ENCODE peak calls at places on chromosome 18, in six cellular contexts. One of them, this sample, is unnamed.

GRCh38 chr18:56431551-56431950 is 206.8 kb downstream of the TXNL1 start:
- DNase-seq in epithelial cell of proximal tubule: peak; percentile 35
- DNase-seq in activated T-helper 2 cell treated with anti-CD3 and anti-CD28 coated beads, Interferon-gamma antibody, Interleukin-2, Interleukin-4, amounts not matched to agents 10 μg/mL and 5 μg/mL and 100 μg/mL, durations not matched to agents 14 hours and 24 hours and 36 hours: no peak
- DNase-seq in T-cell: no peak
- DNase-seq in hepatic stellate cell: no peak
- DNase-seq in retinal pigment epithelial cell: peak; percentile 9
- DNase-seq in this sample: no peak

GRCh38 chr18:48674198-48674721 is 135.4 kb downstream of the CTIF start:
- DNase-seq in epithelial cell of proximal tubule: no peak
- DNase-seq in activated T-helper 2 cell treated with anti-CD3 and anti-CD28 coated beads, Interferon-gamma antibody, Interleukin-2, Interleukin-4, amounts not matched to agents 10 μg/mL and 5 μg/mL and 100 μg/mL, durations not matched to agents 14 hours and 24 hours and 36 hours: no peak
- DNase-seq in T-cell: no peak
- DNase-seq in hepatic stellate cell: no peak
- DNase-seq in retinal pigment epithelial cell: no peak
- DNase-seq in this sample: peak; percentile 22

GRCh38 chr18:9475643-9476580 is 599 bp downstream of the RALBP1 start:
- DNase-seq in epithelial cell of proximal tubule: peak; percentile 25
- DNase-seq in activated T-helper 2 cell treated with anti-CD3 and anti-CD28 coated beads, Interferon-gamma antibody, Interleukin-2, Interleukin-4, amounts not matched to agents 10 μg/mL and 5 μg/mL and 100 μg/mL, durations not matched to agents 14 hours and 24 hours and 36 hours: no peak
- DNase-seq in T-cell: peak; percentile 39
- DNase-seq in hepatic stellate cell: peak; percentile 21
- DNase-seq in retinal pigment epithelial cell: no peak
- DNase-seq in this sample: no peak

GRCh38 chr18:76491801-76492668 is 3.0 kb downstream of the ZNF516 start:
- DNase-seq in epithelial cell of proximal tubule: no peak
- DNase-seq in activated T-helper 2 cell treated with anti-CD3 and anti-CD28 coated beads, Interferon-gamma antibody, Interleukin-2, Interleukin-4, amounts not matched to agents 10 μg/mL and 5 μg/mL and 100 μg/mL, durations not matched to agents 14 hours and 24 hours and 36 hours: peak; percentile 18
- DNase-seq in T-cell: no peak
- DNase-seq in hepatic stellate cell: peak; percentile 49
- DNase-seq in retinal pigment epithelial cell: no peak
- DNase-seq in this sample: no peak

GRCh38 chr18:64082054-64082453 is 66.8 kb downstream of the LINC00305 start:
- DNase-seq in epithelial cell of proximal tubule: no peak
- DNase-seq in activated T-helper 2 cell treated with anti-CD3 and anti-CD28 coated beads, Interferon-gamma antibody, Interleukin-2, Interleukin-4, amounts not matched to agents 10 μg/mL and 5 μg/mL and 100 μg/mL, durations not matched to agents 14 hours and 24 hours and 36 hours: no peak
- DNase-seq in T-cell: no peak
- DNase-seq in hepatic stellate cell: no peak
- DNase-seq in retinal pigment epithelial cell: no peak
- DNase-seq in this sample: no peak

GRCh38 chr18:36436387-36436786 is 138.9 kb downstream of the FHOD3 start:
- DNase-seq in epithelial cell of proximal tubule: no peak
- DNase-seq in activated T-helper 2 cell treated with anti-CD3 and anti-CD28 coated beads, Interferon-gamma antibody, Interleukin-2, Interleukin-4, amounts not matched to agents 10 μg/mL and 5 μg/mL and 100 μg/mL, durations not matched to agents 14 hours and 24 hours and 36 hours: no peak
- DNase-seq in T-cell: no peak
- DNase-seq in hepatic stellate cell: no peak
- DNase-seq in retinal pigment epithelial cell: no peak
- DNase-seq in this sample: no peak

GRCh38 chr18:35344736-35345459 is 678 bp upstream of the ZNF24 start:
- DNase-seq in epithelial cell of proximal tubule: no peak
- DNase-seq in activated T-helper 2 cell treated with anti-CD3 and anti-CD28 coated beads, Interferon-gamma antibody, Interleukin-2, Interleukin-4, amounts not matched to agents 10 μg/mL and 5 μg/mL and 100 μg/mL, durations not matched to agents 14 hours and 24 hours and 36 hours: no peak
- DNase-seq in T-cell: no peak
- DNase-seq in hepatic stellate cell: no peak
- DNase-seq in retinal pigment epithelial cell: no peak
- DNase-seq in this sample: no peak

GRCh38 chr18:8696749-8697211 is 8.6 kb upstream of the MTCL1 start:
- DNase-seq in epithelial cell of proximal tubule: no peak
- DNase-seq in activated T-helper 2 cell treated with anti-CD3 and anti-CD28 coated beads, Interferon-gamma antibody, Interleukin-2, Interleukin-4, amounts not matched to agents 10 μg/mL and 5 μg/mL and 100 μg/mL, durations not matched to agents 14 hours and 24 hours and 36 hours: peak; percentile 56
- DNase-seq in T-cell: peak; percentile 55
- DNase-seq in hepatic stellate cell: peak; percentile 78
- DNase-seq in retinal pigment epithelial cell: no peak
- DNase-seq in this sample: peak; percentile 24

GRCh38 chr18:48790226-48790863 is 160.4 kb downstream of the SMAD7 start:
- DNase-seq in epithelial cell of proximal tubule: no peak
- DNase-seq in activated T-helper 2 cell treated with anti-CD3 and anti-CD28 coated beads, Interferon-gamma antibody, Interleukin-2, Interleukin-4, amounts not matched to agents 10 μg/mL and 5 μg/mL and 100 μg/mL, durations not matched to agents 14 hours and 24 hours and 36 hours: no peak
- DNase-seq in T-cell: no peak
- DNase-seq in hepatic stellate cell: no peak
- DNase-seq in retinal pigment epithelial cell: no peak
- DNase-seq in this sample: no peak

GRCh38 chr18:31591113-31591512 is 564 bp upstream of the TTR start:
- DNase-seq in epithelial cell of proximal tubule: no peak
- DNase-seq in activated T-helper 2 cell treated with anti-CD3 and anti-CD28 coated beads, Interferon-gamma antibody, Interleukin-2, Interleukin-4, amounts not matched to agents 10 μg/mL and 5 μg/mL and 100 μg/mL, durations not matched to agents 14 hours and 24 hours and 36 hours: no peak
- DNase-seq in T-cell: no peak
- DNase-seq in hepatic stellate cell: no peak
- DNase-seq in retinal pigment epithelial cell: no peak
- DNase-seq in this sample: no peak

GRCh38 chr18:7812431-7813063 is 245.4 kb downstream of the PTPRM start:
- DNase-seq in epithelial cell of proximal tubule: peak; percentile 41
- DNase-seq in activated T-helper 2 cell treated with anti-CD3 and anti-CD28 coated beads, Interferon-gamma antibody, Interleukin-2, Interleukin-4, amounts not matched to agents 10 μg/mL and 5 μg/mL and 100 μg/mL, durations not matched to agents 14 hours and 24 hours and 36 hours: no peak
- DNase-seq in T-cell: no peak
- DNase-seq in hepatic stellate cell: peak; percentile 64
- DNase-seq in retinal pigment epithelial cell: peak; percentile 71
- DNase-seq in this sample: peak; percentile 80

GRCh38 chr18:44969214-44969842 is 288.6 kb downstream of the SETBP1 start:
- DNase-seq in epithelial cell of proximal tubule: no peak
- DNase-seq in activated T-helper 2 cell treated with anti-CD3 and anti-CD28 coated beads, Interferon-gamma antibody, Interleukin-2, Interleukin-4, amounts not matched to agents 10 μg/mL and 5 μg/mL and 100 μg/mL, durations not matched to agents 14 hours and 24 hours and 36 hours: no peak
- DNase-seq in T-cell: no peak
- DNase-seq in hepatic stellate cell: no peak
- DNase-seq in retinal pigment epithelial cell: peak; percentile 21
- DNase-seq in this sample: no peak

GRCh38 chr18:21242141-21243040 is at the start of gene GREB1L:
- DNase-seq in epithelial cell of proximal tubule: no peak
- DNase-seq in activated T-helper 2 cell treated with anti-CD3 and anti-CD28 coated beads, Interferon-gamma antibody, Interleukin-2, Interleukin-4, amounts not matched to agents 10 μg/mL and 5 μg/mL and 100 μg/mL, durations not matched to agents 14 hours and 24 hours and 36 hours: no peak
- DNase-seq in T-cell: no peak
- DNase-seq in hepatic stellate cell: peak; percentile 58
- DNase-seq in retinal pigment epithelial cell: no peak
- DNase-seq in this sample: peak; percentile 16

GRCh38 chr18:2882201-2882600 is 35.4 kb downstream of the EMILIN2 start:
- DNase-seq in epithelial cell of proximal tubule: no peak
- DNase-seq in activated T-helper 2 cell treated with anti-CD3 and anti-CD28 coated beads, Interferon-gamma antibody, Interleukin-2, Interleukin-4, amounts not matched to agents 10 μg/mL and 5 μg/mL and 100 μg/mL, durations not matched to agents 14 hours and 24 hours and 36 hours: no peak
- DNase-seq in T-cell: no peak
- DNase-seq in hepatic stellate cell: no peak
- DNase-seq in retinal pigment epithelial cell: no peak
- DNase-seq in this sample: no peak

This sample was measured in HepG2.